ENCODE peak calls at places on chromosomes 13 and 19, in four cellular contexts. W, C, Y and L are unnamed samples.
A peak's percentile ranks its signal among the peaks of the same experiment; 100 is the strongest.

GRCh38 chr13:26019881-26020535 is 31.8 kb downstream of the SHISA2 start:
- DNase-seq in W (no peak), C (no peak), Y (no peak), L (peak; percentile 24)

GRCh38 chr13:62176051-62176450 is 760.4 kb upstream of the PCDH20 start:
- DNase-seq in W (no peak), C (no peak), Y (no peak), L (no peak)

GRCh38 chr13:20654156-20654555 is 49.3 kb upstream of the IL17D start:
- DNase-seq in W (no peak), C (no peak), Y (no peak), L (no peak)

GRCh38 chr19:47427241-47428176 is 8.2 kb upstream of the MEIS3 start:
- DNase-seq in W (peak; percentile 87), C (peak; percentile 84), Y (peak; percentile 65), L (peak; percentile 69)

GRCh38 chr19:13588953-13589833 is 82.9 kb upstream of the CACNA1A start:
- DNase-seq in W (peak; percentile 67), C (peak; percentile 80), Y (peak; percentile 67), L (peak; percentile 79)

GRCh38 chr19:12695997-12696365 is 450 bp downstream of the FBXW9 start:
- DNase-seq in W (no peak), C (no peak), Y (no peak), L (peak; percentile 25)

GRCh38 chr13:113804703-113805430 is 45.8 kb downstream of the TMEM255B start:
- DNase-seq in W (no peak), C (no peak), Y (no peak), L (no peak)

GRCh38 chr19:1657632-1658445 is 5.4 kb upstream of the TCF3 start:
- DNase-seq in W (no peak), C (no peak), Y (no peak), L (no peak)

GRCh38 chr19:49870309-49870901 is 3.0 kb upstream of the PNKP start:
- DNase-seq in W (no peak), C (no peak), Y (no peak), L (no peak)

GRCh38 chr13:46367622-46368327 is 19.3 kb downstream of the RUBCNL start:
- DNase-seq in W (no peak), C (no peak), Y (no peak), L (no peak)

GRCh38 chr19:23436944-23437343 is 41.7 kb upstream of the ZNF91 start:
- DNase-seq in W (peak; percentile 32), C (no peak), Y (no peak), L (no peak)

GRCh38 chr19:55686311-55687050 is 11.5 kb downstream of the EPN1 start:
- DNase-seq in W (no peak), C (no peak), Y (no peak), L (no peak)

GRCh38 chr19:5403968-5404640 is 51.1 kb upstream of the ZNRF4 start:
- DNase-seq in W (no peak), C (peak; percentile 94), Y (peak; percentile 75), L (peak; percentile 88)

GRCh38 chr13:24900507-24900906 is 136.5 kb downstream of the RNF17 start:
- DNase-seq in W (no peak), C (no peak), Y (no peak), L (no peak)

GRCh38 chr19:41646589-41647204 is 19.8 kb upstream of the CEACAM4 start:
- DNase-seq in W (no peak), C (no peak), Y (no peak), L (no peak)

GRCh38 chr19:8367327-8368001 is 3.5 kb downstream of the ANGPTL4 start:
- DNase-seq in W (peak; percentile 28), C (peak; percentile 92), Y (peak; percentile 79), L (no peak)

GRCh38 chr13:91955546-91956355 is 557.3 kb downstream of the GPC5 start:
- DNase-seq in W (no peak), C (no peak), Y (no peak), L (no peak)

GRCh38 chr13:79018166-79018565 is 359.2 kb upstream of the OBI1 start:
- DNase-seq in W (no peak), C (no peak), Y (no peak), L (no peak)
- H3K27ac ChIP-seq in W (no peak overlapping the region), C (no peak overlapping the region), Y (no peak overlapping the region), L (no peak overlapping the region)

GRCh38 chr19:3152431-3152780 is 16.6 kb downstream of the GNA15 start:
- DNase-seq in W (no peak), C (no peak), Y (no peak), L (no peak)
- H3K27ac ChIP-seq in W (no peak overlapping the region), C (no peak overlapping the region), Y (no peak overlapping the region), L (peak overlapping the region; percentile 93)

GRCh38 chr13:77760893-77761292 is 63.4 kb downstream of the SLAIN1 start:
- DNase-seq in W (no peak), C (no peak), Y (no peak), L (no peak)
- H3K27ac ChIP-seq in W (no peak overlapping the region), C (no peak overlapping the region), Y (no peak overlapping the region), L (no peak overlapping the region)

GRCh38 chr13:111177803-111178389 is 62.8 kb downstream of the ARHGEF7 start:
- DNase-seq in W (no peak), C (no peak), Y (no peak), L (no peak)

GRCh38 chr13:111177081-111177711 is 62.1 kb downstream of the ARHGEF7 start:
- DNase-seq in W (no peak), C (no peak), Y (no peak), L (peak; percentile 90)

GRCh38 chr13:111176421-111176820 is 61.3 kb downstream of the ARHGEF7 start:
- DNase-seq in W (no peak), C (no peak), Y (no peak), L (no peak)

GRCh38 chr13:111179908-111180756 is 65.0 kb downstream of the ARHGEF7 start:
- DNase-seq in W (no peak), C (no peak), Y (no peak), L (peak; percentile 64)

GRCh38 chr13:111178417-111178816 is 63.3 kb downstream of the ARHGEF7 start:
- DNase-seq in W (no peak), C (no peak), Y (no peak), L (no peak)
- H3K27ac ChIP-seq in W (no peak overlapping the region), C (no peak overlapping the region), Y (no peak overlapping the region), L (peak overlapping the region; percentile 97)

DNA sequence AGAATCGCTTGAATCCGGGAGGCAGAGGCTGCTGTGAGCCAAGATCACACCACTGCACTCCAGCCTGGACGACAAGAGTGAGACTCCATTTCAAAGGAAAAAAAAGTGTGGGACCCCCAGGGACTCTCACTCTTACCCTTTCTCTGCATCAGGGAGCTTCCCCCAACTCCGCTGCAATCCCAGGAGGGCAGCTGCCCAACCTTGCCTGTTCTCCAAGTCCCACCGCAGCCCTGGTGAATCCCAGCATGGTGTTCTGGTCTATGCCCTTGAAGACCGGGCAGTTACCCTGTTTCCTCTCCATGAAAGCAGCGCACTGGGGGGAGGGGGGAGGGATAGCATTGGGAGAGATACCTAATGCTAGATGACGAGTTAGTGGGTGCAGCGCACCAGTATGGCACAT is 35.7 kb upstream of the DPRX start:
- DNase-seq in W (no peak), C (no peak), Y (no peak), L (no peak)
- H3K27ac ChIP-seq in W (no peak overlapping the region), C (no peak overlapping the region), Y (no peak overlapping the region), L (no peak overlapping the region)

DNA sequence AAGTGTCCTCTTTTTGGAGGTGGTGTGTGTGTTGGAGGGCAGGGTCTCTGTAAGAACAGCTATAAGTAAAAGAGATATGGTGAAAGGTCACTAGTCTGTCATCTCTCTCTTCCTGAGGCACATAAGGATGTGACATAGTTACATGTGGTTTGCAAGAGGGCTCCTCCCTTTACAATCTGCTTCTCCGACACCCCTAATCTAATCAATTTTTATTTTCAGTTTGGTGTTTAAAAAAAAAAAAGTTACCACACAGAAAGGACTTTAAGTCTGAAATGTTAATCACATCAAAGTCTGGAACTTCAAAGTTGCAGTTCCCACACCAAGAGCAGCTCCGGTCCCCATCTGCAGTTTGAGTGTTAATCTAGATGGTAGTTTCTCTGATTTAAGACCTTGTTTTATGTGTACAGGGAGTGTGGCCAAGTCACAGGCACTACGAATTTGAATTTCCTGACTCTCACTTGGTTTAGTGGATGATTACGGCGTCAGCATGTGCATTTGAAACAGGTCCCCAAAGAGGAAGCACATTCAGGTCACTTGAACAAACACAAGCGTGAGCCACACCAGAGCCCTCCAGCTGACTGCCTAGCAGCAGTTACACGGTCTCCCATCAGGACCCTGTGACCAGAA is 53.1 kb downstream of the FOXO1 start:
- DNase-seq in W (no peak), C (no peak), Y (peak; percentile 46), L (no peak)
- H3K27ac ChIP-seq in W (no peak overlapping the region), C (no peak overlapping the region), Y (peak overlapping the region; percentile 21), L (no peak overlapping the region)